ENCODE peak calls at places on chromosomes 6 and 20, in nine cellular contexts. F, A, N, Y, R, G, V, P and B are unnamed samples. For H3K9me3, the result is how much of the 10 kb centered on the place peaks cover.

GRCh38 chr20:18174906-18175683 is 37.4 kb downstream of the KAT14 start:
- DNase-seq in Y (no peak), N (no peak), V (no peak), F (no peak), P (no peak), A (no peak), G (no peak), R (no peak), B (no peak)

GRCh38 chr6:46772754-46773153 is 20.4 kb upstream of the MEP1A start:
- DNase-seq in R (no peak), A (no peak), N (no peak), G (no peak), F (no peak), V (no peak), P (peak), Y (no peak), B (no peak)

GRCh38 chr6:36249010-36249409 is 20.9 kb upstream of the PNPLA1 start:
- DNase-seq in F (no peak), N (no peak), Y (peak), V (no peak), P (no peak), A (no peak), G (peak), R (no peak), B (no peak)

GRCh38 chr20:37356387-37356786 is 10.4 kb downstream of the SRC start:
- DNase-seq in P (peak), R (peak), A (no peak), N (no peak), G (no peak), Y (peak), V (no peak), F (no peak), B (peak)

GRCh38 chr20:44027686-44028340 is 113.2 kb downstream of the TOX2 start:
- DNase-seq in P (no peak), G (no peak), N (no peak), A (no peak), R (peak), Y (no peak), F (no peak), V (no peak), B (peak)

GRCh38 chr20:57393321-57394086 is 2.3 kb downstream of the RBM38 start:
- DNase-seq in F (no peak), A (no peak), Y (no peak), G (no peak), N (no peak), R (no peak), P (no peak), V (no peak), B (peak)

GRCh38 chr6:132587462-132587861 is 2.1 kb downstream of the TAAR5 start:
- DNase-seq in V (no peak), Y (no peak), N (no peak), R (no peak), A (no peak), F (no peak), P (no peak), G (no peak), B (no peak)

GRCh38 chr6:144957236-144957937 is 672.3 kb downstream of the UTRN start:
- DNase-seq in R (no peak), F (no peak), A (no peak), N (no peak), V (no peak), P (no peak), G (no peak), Y (no peak), B (no peak)

GRCh38 chr20:58086763-58087566 is 141.5 kb downstream of the ANKRD60 start:
- DNase-seq in G (no peak), V (peak), Y (peak), P (no peak), A (no peak), R (no peak), N (peak), F (no peak), B (no peak)

GRCh38 chr6:135304883-135305282 is 123.8 kb downstream of the MYB start:
- DNase-seq in V (no peak), F (no peak), A (no peak), Y (no peak), G (no peak), R (no peak), N (no peak), P (no peak), B (no peak)

GRCh38 chr6:3789018-3789895 is 37.7 kb upstream of the PXDC1 start:
- DNase-seq in G (peak), N (no peak), V (no peak), A (no peak), F (no peak), P (no peak), Y (peak), R (no peak), B (no peak)

GRCh38 chr6:170575250-170575649 is 9.2 kb downstream of the PDCD2 start:
- DNase-seq in P (no peak), R (no peak), F (no peak), A (no peak), Y (no peak), G (no peak), V (no peak), N (no peak), B (no peak)

GRCh38 chr6:132227937-132228336 is 173.3 kb downstream of the MOXD1 start:
- DNase-seq in G (peak), R (no peak), Y (no peak), N (no peak), F (no peak), P (no peak), V (no peak), A (no peak), B (no peak)

GRCh38 chr6:19395316-19395715 is 441.9 kb upstream of the ID4 start:
- DNase-seq in G (no peak), N (no peak), V (no peak), P (no peak), R (no peak), A (no peak), F (no peak), Y (no peak), B (no peak)

GRCh38 chr6:30163918-30164654 is 740 bp downstream of the TRIM15 start:
- DNase-seq in F (no peak), R (no peak), A (no peak), N (no peak), Y (no peak), P (no peak), V (no peak), G (no peak), B (no peak)

GRCh38 chr20:32742322-32743236 is 688 bp downstream of the COMMD7 start:
- DNase-seq in R (no peak), Y (no peak), F (no peak), N (no peak), A (no peak), P (no peak), G (no peak), V (no peak), B (peak)

GRCh38 chr6:1381397-1382330 is 7.7 kb upstream of the FOXF2 start:
- DNase-seq in F (peak), A (no peak), Y (no peak), N (peak), V (peak), R (peak), G (no peak), P (no peak), B (peak)

GRCh38 chr6:88870728-88871330 is 92.6 kb downstream of the RNGTT start:
- DNase-seq in G (peak), R (no peak), F (no peak), P (no peak), Y (peak), A (no peak), N (peak), V (peak), B (no peak)

GRCh38 chr6:25219581-25220249 is 59.5 kb upstream of the CARMIL1 start:
- DNase-seq in P (no peak), R (no peak), G (no peak), N (no peak), A (no peak), F (no peak), V (no peak), Y (peak), B (no peak)

GRCh38 chr6:36682328-36683144 is 4.0 kb downstream of the CDKN1A start:
- DNase-seq in R (peak), G (no peak), F (peak), N (no peak), A (no peak), V (peak), P (peak), Y (peak), B (peak)

GRCh38 chr6:75750925-75751324 is 1.9 kb downstream of the MYO6 start:
- DNase-seq in G (no peak), V (no peak), N (no peak), Y (no peak), R (no peak), P (no peak), A (no peak), F (no peak), B (no peak)

GRCh38 chr20:49983123-49983847 is 505 bp downstream of the SNAI1 start:
- DNase-seq in N (peak), F (no peak), V (peak), A (no peak), P (no peak), Y (no peak), R (no peak), G (no peak), B (no peak)

GRCh38 chr20:41872986-41873385 is 254.8 kb upstream of the CHD6 start:
- DNase-seq in Y (no peak), R (no peak), N (no peak), P (no peak), V (peak), A (no peak), G (no peak), F (no peak), B (no peak)

GRCh38 chr6:46972521-46972920 is 50.8 kb upstream of the ADGRF5 start:
- DNase-seq in P (no peak), N (no peak), A (no peak), R (no peak), V (no peak), Y (no peak), F (no peak), G (no peak), B (no peak)

GRCh38 chr6:42841844-42842584 is 37.4 kb upstream of the RPL7L1 start:
- DNase-seq in R (no peak), A (no peak), N (no peak), P (no peak), V (peak), F (no peak), Y (no peak), G (no peak), B (no peak)

GRCh38 chr6:31143148-31143547 is 4.3 kb upstream of the PSORS1C2 start:
- DNase-seq in Y (peak), F (no peak), G (peak), A (no peak), R (no peak), V (peak), P (peak), N (peak), B (no peak)

GRCh38 chr6:24517659-24518538 is 23.1 kb downstream of the ALDH5A1 start:
- DNase-seq in G (no peak), V (no peak), R (no peak), N (no peak), Y (no peak), F (no peak), A (no peak), P (no peak), B (no peak)

GRCh38 chr6:137223370-137224131 is 4.4 kb upstream of the IFNGR1 start:
- DNase-seq in V (no peak), G (no peak), Y (peak), R (no peak), A (no peak), F (no peak), P (no peak), N (no peak), B (no peak)

GRCh38 chr6:141483561-141484061 is 649.1 kb upstream of the GJE1 start:
- DNase-seq in N (no peak), V (no peak), P (no peak), F (no peak), G (peak), R (no peak), A (no peak), Y (peak), B (no peak)
- H3K4me3 ChIP-seq in N (no peak), V (no peak), P (peak), F (peak), G (peak), R (peak), A (peak), Y (peak), B (peak)

DNA sequence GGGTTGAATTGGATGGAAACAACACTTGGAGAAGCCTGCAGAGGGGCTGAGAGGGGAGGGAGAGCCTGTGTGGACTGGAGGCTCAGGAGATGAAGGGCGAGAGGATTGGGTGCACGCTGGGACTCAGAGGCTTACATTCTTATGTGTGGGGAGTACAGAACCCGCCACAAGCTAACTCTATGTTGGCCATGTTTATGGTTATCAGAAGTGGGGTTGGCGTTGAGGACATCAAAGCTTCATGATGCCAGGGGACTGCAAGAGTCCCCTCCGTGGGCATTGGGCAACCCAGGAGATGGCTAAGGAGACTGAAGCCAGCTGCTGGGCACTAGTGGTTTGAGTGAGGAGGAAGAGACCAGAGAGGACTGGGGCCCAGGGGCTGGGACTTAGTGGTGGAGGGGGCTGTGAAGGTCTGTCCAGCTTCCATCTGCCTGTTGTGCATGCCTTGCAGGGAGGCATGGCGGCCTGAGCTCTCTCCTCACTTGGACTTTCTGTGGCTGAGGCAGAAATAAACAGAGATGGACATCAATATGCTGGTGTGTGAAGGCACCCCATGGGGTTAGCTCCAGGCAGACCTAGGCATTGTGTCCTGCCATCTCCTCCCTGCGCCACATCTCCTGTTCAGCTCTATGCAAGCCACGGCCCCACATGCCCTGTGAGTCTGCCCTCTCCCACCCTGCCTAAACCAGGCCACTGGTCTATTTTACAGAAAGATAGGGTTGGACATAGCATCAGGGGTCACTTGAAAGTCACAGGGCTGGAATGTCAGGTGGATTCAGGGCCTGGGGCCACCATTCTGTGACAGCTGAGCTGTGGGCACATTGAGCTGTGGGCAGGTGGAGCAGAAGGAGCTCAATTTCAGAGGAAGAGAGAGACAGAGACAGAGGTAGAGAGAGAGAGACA is 61.6 kb downstream of the PHACTR3 start:
- DNase-seq in P (no peak), F (no peak), A (no peak), V (no peak), R (no peak), Y (no peak), N (no peak), G (no peak), B (no peak)
- H3K9me3 ChIP-seq in P (under half), F (under half), A (under half), V (under half), R (under half), Y (under half), N (under half), G (under half), B (under half)

DNA sequence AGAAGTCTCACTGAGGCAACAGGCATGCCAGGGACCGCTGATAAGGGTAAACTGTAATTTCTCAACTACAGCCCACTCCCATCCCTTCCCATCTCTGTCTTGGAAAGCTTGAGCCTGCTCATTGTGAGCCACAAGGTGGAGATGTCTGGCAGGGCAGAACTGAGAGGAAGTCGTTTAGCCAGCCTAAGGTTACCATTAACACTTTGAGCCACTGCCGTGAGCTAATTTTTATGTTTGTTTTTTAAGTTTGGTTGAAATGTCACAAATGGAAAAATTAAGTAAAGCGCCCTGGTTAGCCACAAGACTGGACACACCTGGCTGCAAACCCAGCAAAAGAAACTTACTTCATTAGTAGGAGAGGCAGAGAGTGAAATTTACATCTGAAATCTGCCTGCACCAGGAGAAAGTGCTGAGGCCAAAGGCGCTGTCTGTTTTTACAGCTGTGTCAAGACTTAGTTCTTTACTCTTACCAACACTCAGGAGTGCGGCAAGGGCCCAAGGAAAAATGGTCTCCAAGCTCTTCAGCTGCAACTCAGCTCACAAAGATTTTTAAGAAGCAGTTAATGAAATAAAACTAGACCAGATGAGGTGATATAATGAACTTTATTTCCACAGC is 50.0 kb upstream of the FAM83C start:
- DNase-seq in P (no peak), N (peak), Y (no peak), F (no peak), V (no peak), R (no peak), G (no peak), A (no peak), B (no peak)
- TF ChIP-seq CTCF in P (peak), N (peak), Y (no peak), F (no peak), V (peak), R (no peak), G (peak), A (no peak), B (no peak)

DNA sequence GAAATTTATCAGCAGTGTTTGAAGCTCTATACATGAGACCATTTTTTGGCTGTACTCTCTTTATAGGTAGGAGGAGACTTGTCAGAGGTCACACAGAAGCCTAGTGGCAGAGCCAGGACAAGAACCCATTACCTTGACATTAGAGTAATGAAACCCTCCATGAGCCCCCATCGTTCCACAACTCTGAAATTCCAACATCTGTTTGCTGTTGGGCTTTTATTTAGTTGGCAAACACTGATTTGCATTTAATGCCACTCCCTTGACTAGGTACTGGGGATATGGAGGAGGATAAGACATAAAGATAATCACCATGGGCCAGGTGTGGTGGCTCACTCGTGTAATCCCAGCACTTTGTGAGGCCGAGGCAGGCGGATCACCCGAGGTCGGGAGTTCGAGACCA is 1.6 kb downstream of the GSS start:
- DNase-seq in P (no peak), F (no peak), Y (no peak), R (no peak), N (no peak), A (no peak), V (no peak), G (no peak), B (no peak)
- H3K4me3 ChIP-seq in P (peak), F (no peak), Y (no peak), R (no peak), N (no peak), A (no peak), V (no peak), G (no peak), B (no peak)